ENCODE peak calls at places on chromosomes 1 and 21, in six cellular contexts. One of them, this sample, is unnamed.

GRCh38 chr1:180237850-180238476 is 7.9 kb downstream of the LHX4 start:
- DNase-seq in SK-N-SH: no peak
- DNase-seq in K562: no peak
- DNase-seq in HepG2: no peak
- DNase-seq in H1: no peak
- DNase-seq in GM12878: no peak
- DNase-seq in this sample: no peak

GRCh38 chr1:2271841-2272655 is 43.9 kb downstream of the SKI start:
- DNase-seq in SK-N-SH: no peak
- DNase-seq in K562: no peak
- DNase-seq in HepG2: no peak
- DNase-seq in H1: no peak
- DNase-seq in GM12878: no peak
- DNase-seq in this sample: no peak

GRCh38 chr1:118101445-118101844 is 83.6 kb downstream of the SPAG17 start:
- DNase-seq in SK-N-SH: no peak
- DNase-seq in K562: no peak
- DNase-seq in HepG2: no peak
- DNase-seq in H1: no peak
- DNase-seq in GM12878: no peak
- DNase-seq in this sample: no peak

GRCh38 chr1:71593523-71593922 is 512.7 kb upstream of the ZRANB2 start:
- DNase-seq in SK-N-SH: no peak
- DNase-seq in K562: no peak
- DNase-seq in HepG2: no peak
- DNase-seq in H1: no peak
- DNase-seq in GM12878: no peak
- DNase-seq in this sample: no peak

GRCh38 chr1:66637146-66637545 is 103.2 kb downstream of the SGIP1 start:
- DNase-seq in SK-N-SH: no peak
- DNase-seq in K562: no peak
- DNase-seq in HepG2: no peak
- DNase-seq in H1: no peak
- DNase-seq in GM12878: no peak
- DNase-seq in this sample: no peak

GRCh38 chr21:35257413-35257812 is 208.3 kb upstream of the RUNX1 start:
- DNase-seq in SK-N-SH: no peak
- DNase-seq in K562: no peak
- DNase-seq in HepG2: no peak
- DNase-seq in H1: no peak
- DNase-seq in GM12878: no peak
- DNase-seq in this sample: no peak

GRCh38 chr1:118136511-118136937 is 48.5 kb downstream of the SPAG17 start:
- DNase-seq in SK-N-SH: no peak
- DNase-seq in K562: no peak
- DNase-seq in HepG2: no peak
- DNase-seq in H1: no peak
- DNase-seq in GM12878: peak
- DNase-seq in this sample: no peak

GRCh38 chr1:154719586-154720327 is 111.8 kb upstream of the ADAR start:
- DNase-seq in SK-N-SH: no peak
- DNase-seq in K562: no peak
- DNase-seq in HepG2: no peak
- DNase-seq in H1: no peak
- DNase-seq in GM12878: no peak
- DNase-seq in this sample: no peak

GRCh38 chr1:159071970-159072582 is 4.5 kb downstream of the AIM2 start:
- DNase-seq in SK-N-SH: peak
- DNase-seq in K562: peak
- DNase-seq in HepG2: peak
- DNase-seq in H1: no peak
- DNase-seq in GM12878: no peak
- DNase-seq in this sample: peak

GRCh38 chr1:222095606-222096475 is 354.0 kb upstream of the DUSP10 start:
- DNase-seq in SK-N-SH: peak
- DNase-seq in K562: peak
- DNase-seq in HepG2: peak
- DNase-seq in H1: peak
- DNase-seq in GM12878: peak
- DNase-seq in this sample: peak

GRCh38 chr1:185317886-185318310 is 855 bp upstream of the IVNS1ABP start:
- DNase-seq in SK-N-SH: peak
- DNase-seq in K562: peak
- DNase-seq in HepG2: no peak
- DNase-seq in H1: no peak
- DNase-seq in GM12878: peak
- DNase-seq in this sample: peak

GRCh38 chr1:11682799-11683198 is 1.9 kb upstream of the MAD2L2 start:
- DNase-seq in SK-N-SH: no peak
- DNase-seq in K562: no peak
- DNase-seq in HepG2: no peak
- DNase-seq in H1: no peak
- DNase-seq in GM12878: no peak
- DNase-seq in this sample: no peak

GRCh38 chr1:245790441-245790840 is 635.7 kb downstream of the KIF26B start:
- DNase-seq in SK-N-SH: no peak
- DNase-seq in K562: no peak
- DNase-seq in HepG2: no peak
- DNase-seq in H1: no peak
- DNase-seq in GM12878: no peak
- DNase-seq in this sample: no peak

GRCh38 chr1:228161381-228161780 is 4.2 kb upstream of the IBA57 start:
- DNase-seq in SK-N-SH: no peak
- DNase-seq in K562: no peak
- DNase-seq in HepG2: no peak
- DNase-seq in H1: no peak
- DNase-seq in GM12878: no peak
- DNase-seq in this sample: no peak

GRCh38 chr1:68141079-68141800 is 90.8 kb upstream of the DIRAS3 start:
- DNase-seq in SK-N-SH: no peak
- DNase-seq in K562: no peak
- DNase-seq in HepG2: no peak
- DNase-seq in H1: no peak
- DNase-seq in GM12878: no peak
- DNase-seq in this sample: no peak

GRCh38 chr1:25924454-25924853 is 18.2 kb upstream of the STMN1 start:
- DNase-seq in SK-N-SH: no peak
- DNase-seq in K562: no peak
- DNase-seq in HepG2: no peak
- DNase-seq in H1: no peak
- DNase-seq in GM12878: no peak
- DNase-seq in this sample: no peak

GRCh38 chr1:180261524-180262160 is 31.6 kb downstream of the LHX4 start:
- DNase-seq in SK-N-SH: no peak
- DNase-seq in K562: no peak
- DNase-seq in HepG2: no peak
- DNase-seq in H1: no peak
- DNase-seq in GM12878: no peak
- DNase-seq in this sample: no peak

GRCh38 chr1:205237526-205238484 is 10.1 kb downstream of the TMCC2 start:
- DNase-seq in SK-N-SH: no peak
- DNase-seq in K562: peak
- DNase-seq in HepG2: no peak
- DNase-seq in H1: no peak
- DNase-seq in GM12878: no peak
- DNase-seq in this sample: peak

GRCh38 chr21:36163780-36164426 is 7.3 kb downstream of the DOP1B start:
- DNase-seq in SK-N-SH: no peak
- DNase-seq in K562: no peak
- DNase-seq in HepG2: no peak
- DNase-seq in H1: no peak
- DNase-seq in GM12878: no peak
- DNase-seq in this sample: no peak

GRCh38 chr1:153072806-153073726 is 1.7 kb upstream of the SPRR2B start:
- DNase-seq in SK-N-SH: no peak
- DNase-seq in K562: no peak
- DNase-seq in HepG2: no peak
- DNase-seq in H1: no peak
- DNase-seq in GM12878: no peak
- DNase-seq in this sample: no peak

GRCh38 chr1:70990460-70991253 is 57.0 kb downstream of the PTGER3 start:
- DNase-seq in SK-N-SH: no peak
- DNase-seq in K562: no peak
- DNase-seq in HepG2: no peak
- DNase-seq in H1: no peak
- DNase-seq in GM12878: no peak
- DNase-seq in this sample: no peak

GRCh38 chr1:9279172-9279840 is 13.4 kb upstream of the SPSB1 start:
- DNase-seq in SK-N-SH: no peak
- DNase-seq in K562: no peak
- DNase-seq in HepG2: peak
- DNase-seq in H1: no peak
- DNase-seq in GM12878: no peak
- DNase-seq in this sample: no peak

GRCh38 chr1:40981702-40982448 is 2.4 kb downstream of the CTPS1 start:
- DNase-seq in SK-N-SH: no peak
- DNase-seq in K562: no peak
- DNase-seq in HepG2: no peak
- DNase-seq in H1: no peak
- DNase-seq in GM12878: no peak
- DNase-seq in this sample: no peak

GRCh38 chr1:94106716-94107115 is 14.2 kb downstream of the ABCA4 start:
- DNase-seq in SK-N-SH: no peak
- DNase-seq in K562: no peak
- DNase-seq in HepG2: no peak
- DNase-seq in H1: no peak
- DNase-seq in GM12878: no peak
- DNase-seq in this sample: no peak
- TF ChIP-seq GABPA in SK-N-SH: no peak
- TF ChIP-seq GABPA in K562: no peak
- TF ChIP-seq GABPA in HepG2: no peak
- TF ChIP-seq GABPA in H1: no peak
- TF ChIP-seq GABPA in GM12878: no peak
- TF ChIP-seq GABPA in this sample: no peak

GRCh38 chr1:91751281-91751680 is 134.7 kb downstream of the TGFBR3 start:
- DNase-seq in SK-N-SH: no peak
- DNase-seq in K562: no peak
- DNase-seq in HepG2: no peak
- DNase-seq in H1: no peak
- DNase-seq in GM12878: no peak
- DNase-seq in this sample: no peak
- TF ChIP-seq POLR2AphosphoS5 in SK-N-SH: no peak
- TF ChIP-seq POLR2AphosphoS5 in K562: no peak
- TF ChIP-seq POLR2AphosphoS5 in HepG2: no peak
- TF ChIP-seq POLR2AphosphoS5 in H1: no peak
- TF ChIP-seq POLR2AphosphoS5 in GM12878: no peak
- TF ChIP-seq POLR2AphosphoS5 in this sample: no peak

GRCh38 chr1:6987940-6988339 is 202.7 kb downstream of the CAMTA1 start:
- DNase-seq in SK-N-SH: no peak
- DNase-seq in K562: no peak
- DNase-seq in HepG2: no peak
- DNase-seq in H1: no peak
- DNase-seq in GM12878: no peak
- DNase-seq in this sample: no peak
- TF ChIP-seq GABPA in SK-N-SH: no peak
- TF ChIP-seq GABPA in K562: no peak
- TF ChIP-seq GABPA in HepG2: no peak
- TF ChIP-seq GABPA in H1: no peak
- TF ChIP-seq GABPA in GM12878: no peak
- TF ChIP-seq GABPA in this sample: no peak

DNA sequence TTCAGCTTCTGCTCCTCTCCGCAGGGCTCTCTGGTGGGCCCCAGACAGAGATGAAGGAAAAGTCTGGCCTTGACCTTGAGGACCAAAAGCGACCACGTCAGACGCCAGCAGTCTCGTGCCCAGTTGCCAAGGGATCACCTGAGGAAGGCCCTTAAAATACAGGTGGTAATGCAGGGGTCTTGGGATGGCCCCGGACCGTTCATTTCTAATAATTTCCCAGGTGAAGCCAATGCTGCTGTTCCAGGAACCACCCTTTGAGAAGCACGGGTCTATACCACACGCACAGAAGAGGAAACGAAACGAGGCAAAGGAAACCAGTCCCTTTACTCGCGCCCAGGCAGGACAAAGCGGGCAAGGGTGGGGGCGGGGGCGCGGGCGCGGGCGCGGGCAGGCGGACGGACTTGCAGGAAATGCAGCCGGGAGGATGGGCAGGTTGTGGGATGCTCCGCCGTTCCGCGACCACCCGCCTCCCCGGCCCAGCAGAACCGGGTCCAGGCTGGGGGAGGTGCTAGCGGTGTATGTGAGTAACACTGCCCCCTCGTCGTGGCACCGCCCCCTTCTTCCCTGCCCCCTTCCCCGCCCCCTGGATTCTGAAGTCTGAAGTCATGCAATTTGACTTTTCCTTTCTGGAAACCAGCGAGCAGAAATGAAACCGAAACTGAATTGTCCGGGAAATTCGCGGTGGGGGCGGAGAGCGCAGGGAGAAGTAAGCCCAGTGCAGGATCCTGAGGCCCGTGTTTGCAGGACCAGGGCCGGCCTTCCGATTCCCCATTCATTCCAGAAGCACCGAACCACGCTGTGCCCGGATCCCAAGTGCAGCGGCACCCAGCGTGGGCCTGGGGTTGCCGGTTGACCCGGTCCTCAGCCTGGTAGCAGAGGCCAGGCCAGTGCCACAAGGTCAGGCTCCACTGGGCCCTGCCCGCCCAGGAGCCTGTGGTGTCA is 5.8 kb upstream of the MX1 start:
- DNase-seq in SK-N-SH: peak
- DNase-seq in K562: peak
- DNase-seq in HepG2: peak
- DNase-seq in H1: peak
- DNase-seq in GM12878: peak
- DNase-seq in this sample: peak
- TF ChIP-seq POLR2AphosphoS5 in SK-N-SH: peak
- TF ChIP-seq POLR2AphosphoS5 in K562: no peak
- TF ChIP-seq POLR2AphosphoS5 in HepG2: no peak
- TF ChIP-seq POLR2AphosphoS5 in H1: no peak
- TF ChIP-seq POLR2AphosphoS5 in GM12878: no peak
- TF ChIP-seq POLR2AphosphoS5 in this sample: no peak

GRCh38 chr1:207424570-207425131 is 29.5 kb upstream of the CR2 start:
- DNase-seq in SK-N-SH: no peak
- DNase-seq in K562: no peak
- DNase-seq in HepG2: no peak
- DNase-seq in H1: no peak
- DNase-seq in GM12878: no peak
- DNase-seq in this sample: no peak
- TF ChIP-seq GABPA in SK-N-SH: no peak
- TF ChIP-seq GABPA in K562: no peak
- TF ChIP-seq GABPA in HepG2: no peak
- TF ChIP-seq GABPA in H1: no peak
- TF ChIP-seq GABPA in GM12878: no peak
- TF ChIP-seq GABPA in this sample: no peak

GRCh38 chr1:10510520-10511493 is 36.1 kb downstream of the PEX14 start:
- DNase-seq in SK-N-SH: no peak
- DNase-seq in K562: peak
- DNase-seq in HepG2: no peak
- DNase-seq in H1: no peak
- DNase-seq in GM12878: peak
- DNase-seq in this sample: no peak
- TF ChIP-seq POLR2AphosphoS5 in SK-N-SH: no peak
- TF ChIP-seq POLR2AphosphoS5 in K562: peak
- TF ChIP-seq POLR2AphosphoS5 in HepG2: no peak
- TF ChIP-seq POLR2AphosphoS5 in H1: no peak
- TF ChIP-seq POLR2AphosphoS5 in GM12878: peak
- TF ChIP-seq POLR2AphosphoS5 in this sample: no peak

This sample was measured in HL-60.